ENCODE peak calls at places on chromosomes 4 and X, in four cellular contexts. W is transverse colon, B is breast epithelium, S is endothelial cell of umbilical vein. M is an unnamed sample.
A peak's percentile ranks its signal among the peaks of the same experiment; 100 is the strongest.

GRCh38 chr4:72858328-72858727 is 211.2 kb downstream of the COX18 start:
- DNase-seq in B (no peak), S (no peak), W (no peak), M (no peak)

GRCh38 chr4:139639654-139640053 is 26.0 kb upstream of the MGST2 start:
- DNase-seq in W (no peak), S (no peak), B (no peak), M (no peak)

GRCh38 chr4:7391637-7392437 is 42.9 kb downstream of the PSAPL1 start:
- DNase-seq in W (no peak), S (no peak), B (peak; percentile 33), M (no peak)

GRCh38 chr4:82901129-82901718 is 689 bp downstream of the THAP9 start:
- DNase-seq in W (no peak), S (no peak), B (no peak), M (no peak)

GRCh38 chr4:111943796-111944203 is 201.5 kb upstream of the FAM241A start:
- DNase-seq in W (peak; percentile 61), S (peak; percentile 30), B (no peak), M (no peak)

GRCh38 chr4:169420291-169420690 is 149.5 kb upstream of the SH3RF1 start:
- DNase-seq in W (no peak), B (no peak), S (no peak), M (no peak)

GRCh38 chrX:15744181-15744867 is 6.3 kb downstream of the CA5B start:
- DNase-seq in W (no peak), S (no peak), B (no peak), M (no peak)

GRCh38 chr4:71377561-71377960 is 38.7 kb downstream of the SLC4A4 start:
- DNase-seq in S (peak; percentile 13), B (no peak), W (no peak), M (no peak)

GRCh38 chrX:40094900-40095587 is 2.7 kb downstream of the BCOR start:
- DNase-seq in S (peak; percentile 21), W (no peak), B (no peak), M (no peak)

GRCh38 chr4:85291226-85291625 is 183.7 kb upstream of the ARHGAP24 start:
- DNase-seq in B (no peak), W (no peak), S (no peak), M (no peak)

GRCh38 chr4:162700815-162701361 is 465.8 kb downstream of the NAF1 start:
- DNase-seq in W (no peak), S (no peak), B (no peak), M (no peak)

GRCh38 chr4:119212964-119213606 is 572 bp downstream of the USP53 start:
- DNase-seq in S (peak; percentile 95), W (peak; percentile 85), B (peak; percentile 78), M (peak; percentile 93)

GRCh38 chrX:129520151-129520550 is 3.1 kb downstream of the SMARCA1 start:
- DNase-seq in B (no peak), S (no peak), W (no peak), M (no peak)

GRCh38 chr4:176156656-176157055 is 38.7 kb downstream of the SPATA4 start:
- DNase-seq in B (no peak), W (no peak), S (no peak), M (no peak)

DNA sequence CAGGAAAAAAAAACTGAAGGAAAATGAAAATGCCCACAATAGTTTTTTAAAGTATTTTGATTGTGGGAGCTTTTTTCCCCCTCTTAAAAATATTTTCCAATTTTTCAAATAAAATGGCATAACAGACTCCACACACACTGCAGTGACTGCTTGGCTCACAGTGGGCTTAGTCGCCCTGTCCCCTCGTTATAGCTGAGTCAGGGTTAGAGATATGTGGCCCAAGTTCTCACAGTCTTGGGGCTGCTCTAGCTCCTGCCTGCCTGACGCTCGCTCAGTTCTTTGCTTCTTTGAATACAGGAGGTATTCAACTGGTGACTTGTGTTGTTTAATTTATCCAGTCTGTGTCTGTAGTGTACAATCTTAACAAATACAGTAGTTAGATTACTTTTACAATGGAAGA is 47.7 kb downstream of the BEND2 start:
- DNase-seq in W (no peak), B (no peak), S (no peak), M (no peak)
- TF ChIP-seq CTCF in W (no peak), B (no peak), S (no peak), M (no peak)

GRCh38 chrX:154542723-154543424 is 3.8 kb downstream of the G6PD start:
- DNase-seq in B (no peak), W (no peak), S (no peak), M (peak; percentile 77)
- TF ChIP-seq POLR2A in B (no peak), W (no peak), S (no peak), M (no peak)

DNA sequence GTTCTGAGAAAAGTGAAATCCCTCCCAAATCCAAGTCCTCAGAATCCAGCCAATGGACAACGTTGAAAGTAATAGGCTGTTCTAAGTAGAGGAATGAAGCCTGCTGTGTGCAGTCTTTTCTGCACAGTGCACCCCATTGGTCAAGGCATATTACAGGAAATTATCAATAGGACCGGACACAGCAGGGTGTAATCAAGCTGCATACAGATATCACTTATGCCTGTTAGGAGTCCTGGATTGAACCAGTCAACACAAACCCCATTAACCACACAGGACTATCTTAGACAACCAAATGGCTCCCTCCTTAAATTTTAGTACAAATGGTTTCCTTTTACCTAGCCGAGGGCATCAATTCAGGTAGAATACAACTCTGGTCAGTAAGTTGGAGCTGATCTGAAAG is 34.2 kb upstream of the MAGEA8 start:
- DNase-seq in B (no peak), W (no peak), S (no peak), M (no peak)
- TF ChIP-seq POLR2AphosphoS5 in B (no peak), W (no peak), S (no peak), M (no peak)

DNA sequence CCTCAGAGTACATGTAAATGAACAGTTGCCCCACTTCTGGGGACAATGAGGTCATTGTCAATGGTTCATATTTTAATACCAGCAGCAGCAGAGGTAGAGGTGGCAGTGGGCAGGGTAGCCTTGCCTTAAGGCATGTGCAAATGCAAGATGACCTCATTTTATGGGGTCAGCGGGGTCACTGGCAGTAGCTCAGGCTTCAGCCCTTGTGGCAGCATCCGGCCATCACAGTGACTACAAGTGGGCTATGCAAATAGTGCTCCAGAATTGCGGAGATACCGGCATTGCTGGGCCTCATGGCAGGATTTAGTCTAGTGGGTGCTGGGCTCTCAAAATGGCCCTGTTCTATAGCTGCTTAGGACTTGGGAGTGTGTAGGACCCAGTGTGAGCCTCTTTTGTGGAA is 144.7 kb downstream of the FAM47A start:
- DNase-seq in B (no peak), W (no peak), S (no peak), M (no peak)
- TF ChIP-seq CTCF in B (no peak), W (no peak), S (no peak), M (no peak)

GRCh38 chrX:43880439-43880838 is 1.8 kb downstream of the MAOB start:
- DNase-seq in W (no peak), S (no peak), B (no peak), M (no peak)

GRCh38 chrX:43881410-43882293 is 598 bp downstream of the MAOB start:
- DNase-seq in S (no peak), W (peak; percentile 10), B (no peak), M (no peak)

GRCh38 chrX:43878902-43879526 is 3.2 kb downstream of the MAOB start:
- DNase-seq in B (no peak), S (no peak), W (no peak), M (no peak)

GRCh38 chrX:43885617-43886016 is 3.4 kb upstream of the MAOB start:
- DNase-seq in S (no peak), B (no peak), W (no peak), M (no peak)

DNA sequence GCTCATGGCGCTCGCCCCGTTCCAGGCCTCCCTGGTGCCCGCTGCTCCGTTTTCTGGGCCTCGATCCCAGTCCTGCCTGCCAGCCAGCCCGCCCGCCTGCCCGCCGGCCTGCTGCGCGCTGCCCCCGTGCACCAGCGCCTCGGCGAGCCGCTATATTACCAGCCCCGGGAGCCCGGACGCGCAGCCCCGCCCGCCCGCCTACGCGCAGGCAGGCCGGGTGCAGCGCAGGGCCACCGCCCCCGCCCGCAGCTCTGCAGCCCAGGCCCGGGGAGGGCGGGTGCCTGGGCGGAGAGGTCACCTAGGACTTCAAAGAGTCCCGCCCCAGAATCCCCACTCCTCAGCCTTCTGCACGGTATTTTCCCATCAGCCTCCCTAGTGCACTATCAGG is at the start of gene MAOB:
- DNase-seq in S (no peak), B (no peak), W (peak; percentile 33), M (no peak)
- TF ChIP-seq POLR2A in S (no peak), B (no peak), W (peak; percentile 23), M (no peak)

GRCh38 chr4:54553001-54553400 is 104.8 kb upstream of the KIT start:
- DNase-seq in W (no peak), B (no peak), S (no peak), M (no peak)
- TF ChIP-seq POLR2AphosphoS5 in W (no peak), B (no peak), S (no peak), M (no peak)

GRCh38 chrX:126770179-126770578 is 49.4 kb upstream of the PRR32 start:
- DNase-seq in S (peak; percentile 15), B (no peak), W (no peak), M (no peak)
- TF ChIP-seq CTCF in S (peak; percentile 28), B (no peak), W (no peak), M (peak; percentile 18)

GRCh38 chr4:173169428-173170209 is 1.0 kb downstream of the GALNT7 start:
- DNase-seq in S (peak; percentile 76), B (peak; percentile 54), W (peak; percentile 62), M (peak; percentile 93)

GRCh38 chr4:173170210-173170778 is 1.7 kb downstream of the GALNT7 start:
- DNase-seq in S (peak; percentile 50), B (no peak), W (no peak), M (no peak)

GRCh38 chr4:173169178-173169427 is 492 bp downstream of the GALNT7 start:
- DNase-seq in B (no peak), S (no peak), W (no peak), M (no peak)

GRCh38 chr4:173168396-173169177 is at the start of gene GALNT7:
- DNase-seq in W (peak; percentile 83), S (peak; percentile 61), B (peak; percentile 80), M (peak; percentile 84)

DNA sequence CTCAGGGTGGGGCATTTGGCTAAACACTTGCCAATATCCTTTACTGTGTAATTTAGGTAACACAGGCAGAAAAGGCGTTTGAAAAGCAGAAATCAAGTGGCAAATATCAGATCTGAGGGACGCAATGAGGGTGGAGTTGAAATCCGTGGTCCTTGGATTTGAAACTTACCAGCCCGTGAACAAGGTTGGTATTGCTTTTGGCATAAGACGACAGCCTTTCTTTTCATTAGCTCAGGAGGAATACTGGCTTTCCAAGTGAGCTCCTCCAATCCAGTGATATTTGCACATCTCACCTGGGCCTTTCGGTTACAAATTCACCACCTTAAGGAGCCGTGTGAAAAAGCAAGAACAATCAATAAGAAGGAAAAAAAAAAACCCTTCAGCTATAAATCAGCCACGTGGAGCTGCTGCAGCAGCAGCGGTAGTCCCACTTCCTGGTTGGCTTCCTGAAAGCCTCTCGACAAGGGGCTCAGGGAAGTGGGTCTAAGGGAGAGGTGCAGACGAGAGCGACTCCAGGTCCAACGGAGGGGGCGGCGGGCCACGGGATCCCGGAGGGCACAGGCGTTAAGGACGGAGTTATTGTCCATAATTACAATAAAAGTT is 717 bp upstream of the GALNT7 start:
- DNase-seq in S (peak; percentile 54), B (no peak), W (peak; percentile 57), M (peak; percentile 85)
- TF ChIP-seq POLR2A in S (no peak), B (no peak), W (peak; percentile 66), M (no peak)